ENCODE peak calls at places on chromosomes 2 and 18, in four cellular contexts. V is heart right ventricle, M is left ventricle myocardium inferior, G is right atrium auricular region. H is an unnamed sample.

GRCh38 chr2:20150110-20150706 is 74.7 kb downstream of the SDC1 start:
- DNase-seq in V (no peak), M (no peak), G (no peak), H (no peak)

GRCh38 chr18:9700261-9700796 is 7.8 kb upstream of the RAB31 start:
- DNase-seq in V (no peak), M (no peak), G (peak), H (no peak)

GRCh38 chr2:64730551-64731305 is 77.0 kb upstream of the SERTAD2 start:
- DNase-seq in V (peak), M (peak), G (peak), H (peak)

GRCh38 chr2:46275995-46276394 is 21.2 kb upstream of the EPAS1 start:
- DNase-seq in V (peak), M (peak), G (peak), H (peak)

GRCh38 chr18:48336332-48336731 is 72.9 kb downstream of the ZBTB7C start:
- DNase-seq in V (no peak), M (no peak), G (no peak), H (no peak)

GRCh38 chr18:65754121-65754520 is 3.3 kb downstream of the CDH7 start:
- DNase-seq in V (no peak), M (no peak), G (no peak), H (no peak)

GRCh38 chr2:178386951-178387602 is 63.9 kb downstream of the PRKRA start:
- DNase-seq in V (no peak), M (no peak), G (no peak), H (no peak)

GRCh38 chr2:238908960-238909951 is 61.4 kb downstream of the TWIST2 start:
- DNase-seq in V (no peak), M (no peak), G (peak), H (no peak)

GRCh38 chr2:138615257-138615656 is 113.7 kb downstream of the SPOPL start:
- DNase-seq in V (no peak), M (no peak), G (no peak), H (no peak)

GRCh38 chr2:71004857-71005256 is 10.2 kb upstream of the TEX261 start:
- DNase-seq in V (no peak), M (no peak), G (peak), H (no peak)

GRCh38 chr2:20919301-20919800 is 96.5 kb upstream of the LDAH start:
- DNase-seq in V (no peak), M (no peak), G (no peak), H (no peak)

GRCh38 chr2:42076357-42076921 is 28.6 kb downstream of the PKDCC start:
- DNase-seq in V (no peak), M (no peak), G (no peak), H (no peak)

GRCh38 chr2:73053316-73054114 is 18.0 kb downstream of the SFXN5 start:
- DNase-seq in V (no peak), M (no peak), G (no peak), H (no peak)

GRCh38 chr18:75207298-75208054 is 1.5 kb downstream of the PTGR3 start:
- DNase-seq in V (no peak), M (no peak), G (no peak), H (no peak)

GRCh38 chr2:225103737-225104141 is 61.5 kb upstream of the DOCK10 start:
- DNase-seq in V (no peak), M (no peak), G (no peak), H (no peak)

GRCh38 chr18:46917108-46917807 is at the start of the genes KATNAL2 and PIAS2:
- DNase-seq in V (peak), M (peak), G (peak), H (peak)

DNA sequence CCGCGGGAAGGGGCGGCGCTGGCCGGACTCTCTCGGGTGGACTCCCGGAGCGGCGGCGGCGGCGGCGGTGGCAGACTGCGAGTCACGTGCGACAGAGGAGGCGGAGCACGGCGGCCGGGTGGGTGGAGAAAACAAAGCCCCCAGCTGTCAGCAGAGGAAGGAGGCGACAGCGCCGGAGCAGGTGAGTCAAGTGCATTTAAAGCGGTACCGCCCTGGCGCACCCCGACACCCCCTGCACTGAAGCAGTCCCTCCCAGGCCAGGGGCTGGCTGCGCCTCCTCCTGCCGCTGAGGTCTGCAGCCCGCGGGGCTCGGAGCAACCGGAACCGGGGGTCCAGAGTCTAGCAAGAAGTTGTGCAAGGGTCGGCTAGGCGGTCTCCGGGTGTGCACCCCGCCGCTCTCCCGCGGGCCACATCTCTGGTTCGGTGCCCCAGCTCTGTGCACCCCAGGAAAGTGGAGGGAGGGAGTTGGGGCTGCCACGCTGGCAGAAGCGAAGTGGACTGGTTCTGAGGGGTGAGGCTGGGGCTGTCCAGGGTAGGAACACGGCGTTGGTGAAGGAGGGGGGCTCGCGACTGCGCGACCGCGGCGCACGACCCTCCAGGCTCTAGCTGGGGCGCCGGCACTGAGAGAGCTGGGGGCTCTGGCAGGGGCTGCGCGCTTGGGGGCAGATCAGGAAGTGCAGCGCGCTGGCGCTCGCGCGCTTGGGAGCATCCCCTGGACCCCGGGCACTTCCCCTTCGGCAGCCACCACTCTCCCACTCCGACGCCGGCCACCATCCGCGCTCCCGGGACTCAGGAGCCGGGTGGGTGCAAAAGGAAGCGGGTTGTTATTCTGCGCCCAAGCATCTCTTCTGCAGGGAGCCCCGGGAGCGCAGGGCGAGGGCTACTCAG is 64.1 kb upstream of the MAPRE2 start:
- DNase-seq in V (peak), M (peak), G (peak), H (peak)
- H3K27ac ChIP-seq in V (no peak), M (peak), G (peak), H (peak)

GRCh38 chr18:69786427-69786826 is 161.2 kb downstream of the CD226 start:
- DNase-seq in V (no peak), M (no peak), G (no peak), H (no peak)

GRCh38 chr18:69785466-69785865 is 162.2 kb downstream of the CD226 start:
- DNase-seq in V (no peak), M (no peak), G (no peak), H (no peak)

GRCh38 chr18:69787825-69788547 is 159.7 kb downstream of the CD226 start:
- DNase-seq in V (no peak), M (no peak), G (no peak), H (no peak)

GRCh38 chr18:69789794-69790193 is 157.9 kb downstream of the CD226 start:
- DNase-seq in V (no peak), M (no peak), G (no peak), H (no peak)

GRCh38 chr18:69784840-69785239 is 162.8 kb downstream of the CD226 start:
- DNase-seq in V (no peak), M (no peak), G (no peak), H (no peak)
- TF ChIP-seq CTCF in V (no peak), M (no peak), G (no peak), H (no peak)

DNA sequence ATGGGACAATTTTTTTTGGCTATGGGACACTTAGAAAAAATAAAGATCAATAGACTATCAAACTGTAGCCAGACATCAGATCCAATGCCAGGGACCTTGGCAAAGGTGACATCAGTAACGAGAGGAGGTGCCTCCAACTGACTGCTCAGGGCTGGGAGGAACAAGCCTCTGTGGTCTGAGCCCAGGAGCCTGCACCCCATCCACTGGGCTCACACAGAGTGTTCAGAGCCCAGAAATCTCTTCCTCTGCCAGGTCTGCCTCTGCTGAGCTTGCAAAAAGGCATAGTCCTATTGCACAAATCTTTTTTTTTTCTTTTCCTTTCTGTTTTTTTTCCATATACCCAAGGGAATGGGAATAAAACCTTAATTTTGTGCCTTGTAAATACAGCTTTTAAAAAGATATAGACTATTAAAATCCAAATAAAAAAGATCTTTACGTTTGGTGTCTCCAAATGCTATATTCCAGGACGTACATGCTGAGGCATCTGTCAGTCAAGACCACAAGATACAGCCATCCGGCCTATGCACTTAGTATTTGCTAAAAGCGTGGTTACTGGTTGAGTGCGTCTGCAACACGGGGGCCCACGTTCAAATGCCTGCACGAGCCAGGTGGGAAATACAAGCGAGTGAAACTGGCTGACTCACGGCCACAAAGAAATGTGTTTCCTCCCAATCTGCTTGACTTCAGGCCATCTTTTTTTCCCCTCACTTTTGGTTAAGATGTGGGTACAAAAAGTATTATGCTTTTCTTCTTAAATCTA is 7.8 kb upstream of the ARHGAP25 start:
- DNase-seq in V (no peak), M (no peak), G (peak), H (no peak)
- H3K4me3 ChIP-seq in V (no peak), M (no peak), G (no peak), H (no peak)

GRCh38 chr2:95041824-95042442 is 16.4 kb downstream of the MAL start:
- DNase-seq in V (no peak), M (no peak), G (no peak), H (no peak)

GRCh38 chr2:95041060-95041823 is 15.7 kb downstream of the MAL start:
- DNase-seq in V (no peak), M (no peak), G (no peak), H (no peak)

GRCh38 chr2:95039410-95039809 is 13.9 kb downstream of the MAL start:
- DNase-seq in V (no peak), M (no peak), G (no peak), H (no peak)

GRCh38 chr2:95040470-95040869 is 15.0 kb downstream of the MAL start:
- DNase-seq in V (no peak), M (no peak), G (no peak), H (no peak)

DNA sequence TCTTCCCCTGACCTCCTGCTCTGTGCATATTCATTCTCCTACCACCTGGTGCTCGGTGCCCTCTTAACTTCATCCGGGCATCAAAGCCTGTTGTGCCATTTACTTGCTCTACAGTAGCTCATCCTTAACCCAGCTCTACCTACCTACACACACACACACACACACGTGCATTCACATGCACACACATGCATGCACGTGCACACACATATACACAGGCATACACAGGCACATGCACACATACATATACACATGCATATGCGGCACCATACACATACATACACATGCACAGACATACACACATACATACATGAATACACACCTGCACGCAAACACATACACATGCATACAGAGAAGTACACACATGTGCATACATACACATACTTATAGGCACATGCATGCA is 14.5 kb downstream of the MAL start:
- DNase-seq in V (no peak), M (no peak), G (no peak), H (no peak)
- H3K27ac ChIP-seq in V (no peak), M (no peak), G (no peak), H (no peak)

GRCh38 chr2:88967844-88968243 is 276.4 kb downstream of the RPIA start:
- DNase-seq in V (no peak), M (no peak), G (no peak), H (no peak)
- TF ChIP-seq CTCF in V (no peak), M (no peak), G (no peak), H (no peak)

GRCh38 chr2:196290569-196290968 is 119.2 kb upstream of the STK17B start:
- DNase-seq in V (peak), M (no peak), G (no peak), H (no peak)
- H3K4me3 ChIP-seq in V (no peak), M (no peak), G (no peak), H (no peak)

GRCh38 chr2:207896525-207897295 is 127.0 kb upstream of the FZD5 start:
- DNase-seq in V (no peak), M (no peak), G (no peak), H (no peak)

GRCh38 chr2:207901401-207901800 is 123.9 kb downstream of the PLEKHM3 start:
- DNase-seq in V (no peak), M (no peak), G (no peak), H (no peak)

GRCh38 chr2:207897541-207898353 is 127.6 kb downstream of the PLEKHM3 start:
- DNase-seq in V (no peak), M (no peak), G (no peak), H (no peak)

GRCh38 chr2:207895236-207895860 is 125.6 kb upstream of the FZD5 start:
- DNase-seq in V (no peak), M (no peak), G (no peak), H (no peak)

DNA sequence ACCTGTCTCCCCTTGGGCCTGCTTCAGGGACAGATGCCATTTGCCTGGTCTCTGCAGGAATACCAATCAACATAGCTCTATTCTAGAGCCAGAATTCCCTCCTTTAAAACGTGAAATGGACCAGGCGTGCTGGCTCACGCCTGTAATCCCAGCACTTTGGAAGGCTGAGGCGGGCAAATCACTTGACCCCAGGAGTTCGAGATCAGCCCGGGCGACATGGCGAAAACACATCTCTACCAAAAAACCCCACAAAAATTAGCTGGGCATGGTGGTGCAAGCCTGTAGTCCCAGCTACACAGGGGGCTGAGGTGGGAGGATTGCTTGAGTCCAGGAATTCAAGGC is 127.0 kb downstream of the PLEKHM3 start:
- DNase-seq in V (no peak), M (no peak), G (no peak), H (no peak)
- H3K27ac ChIP-seq in V (no peak), M (peak), G (no peak), H (no peak)

GRCh38 chr2:99067871-99068270 is 73.6 kb upstream of the C2orf15 start:
- DNase-seq in V (no peak), M (no peak), G (no peak), H (no peak)

GRCh38 chr2:99066602-99067001 is 74.9 kb upstream of the C2orf15 start:
- DNase-seq in V (no peak), M (no peak), G (no peak), H (no peak)

DNA sequence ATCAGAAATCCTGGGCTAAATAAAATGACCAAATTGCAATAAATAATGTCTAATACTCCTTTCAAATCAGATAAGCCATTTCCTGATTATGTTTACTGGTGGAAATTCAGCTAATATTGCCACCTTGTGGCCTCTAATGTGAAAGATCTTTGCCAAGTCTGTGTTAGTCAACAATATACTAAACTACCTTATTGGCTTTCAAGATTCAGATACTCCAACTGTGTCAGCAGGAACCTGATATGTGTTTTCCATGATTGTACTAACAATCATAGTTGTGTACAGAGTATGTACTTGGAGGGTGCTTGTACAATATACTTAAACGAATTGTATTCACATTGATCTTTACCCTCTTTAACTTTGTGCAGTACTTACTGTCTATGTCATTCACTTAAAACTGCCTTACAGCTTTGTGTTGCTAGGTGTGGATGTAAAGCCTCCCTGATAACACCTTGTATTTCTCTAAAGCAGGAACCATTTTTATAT is 75.4 kb upstream of the C2orf15 start:
- DNase-seq in V (no peak), M (no peak), G (no peak), H (no peak)
- TF ChIP-seq CTCF in V (peak), M (peak), G (peak), H (peak)

DNA sequence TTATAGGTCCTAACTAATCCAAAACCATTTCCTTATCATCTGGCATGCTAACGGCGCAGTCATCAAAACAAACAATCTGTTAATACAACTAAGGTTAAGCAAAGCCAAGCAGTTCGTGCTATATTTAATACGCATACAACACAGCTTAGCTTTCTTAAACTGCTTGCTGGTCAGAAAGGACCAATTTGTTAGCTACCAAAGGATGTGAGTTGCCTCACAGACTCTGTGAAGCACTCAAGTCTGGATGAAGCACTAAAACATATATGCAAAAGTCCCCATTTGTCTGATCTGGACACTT is 66.9 kb downstream of the ZEB2 start:
- DNase-seq in V (no peak), M (no peak), G (no peak), H (no peak)
- H3K4me3 ChIP-seq in V (peak), M (peak), G (peak), H (peak)